ENCODE peak calls at places on chromosome 14, in six cellular contexts. K is mammary epithelial cell, S is cardiac muscle cell, C is AML-193, I is psoas muscle, Q is T-helper 22 cell. M is an unnamed sample.

GRCh38 chr14:61841145-61841544 is 78.9 kb downstream of the SNAPC1 start:
- DNase-seq in K (no peak), S (peak; percentile 51), C (no peak), I (no peak), Q (no peak), M (no peak)

GRCh38 chr14:76868453-76869170 is 42.4 kb downstream of the LRRC74A start:
- DNase-seq in K (no peak), S (no peak), C (no peak), I (no peak), Q (no peak), M (no peak)

GRCh38 chr14:89635615-89636014 is 218.6 kb upstream of the FOXN3 start:
- DNase-seq in K (no peak), S (no peak), C (no peak), I (no peak), Q (no peak), M (no peak)

GRCh38 chr14:84591827-84592540 is 938.0 kb upstream of the FLRT2 start:
- DNase-seq in K (no peak), S (no peak), C (no peak), I (no peak), Q (no peak), M (no peak)

GRCh38 chr14:74161526-74162158 is 76.9 kb downstream of the LIN52 start:
- DNase-seq in K (no peak), S (no peak), C (no peak), I (no peak), Q (no peak), M (no peak)

GRCh38 chr14:65565948-65566347 is 153.4 kb downstream of the FUT8 start:
- DNase-seq in K (no peak), S (peak; percentile 32), C (no peak), I (no peak), Q (no peak), M (no peak)

GRCh38 chr14:53217283-53217994 is 64.3 kb upstream of the DDHD1 start:
- DNase-seq in K (peak; percentile 60), S (peak; percentile 74), C (peak; percentile 56), I (peak; percentile 75), Q (peak; percentile 49), M (peak; percentile 58)

GRCh38 chr14:59619071-59619470 is 42.5 kb upstream of the CCDC175 start:
- DNase-seq in K (no peak), S (no peak), C (no peak), I (no peak), Q (no peak), M (no peak)

GRCh38 chr14:103123634-103124500 is 606 bp downstream of the TNFAIP2 start:
- DNase-seq in K (no peak), S (peak; percentile 52), C (peak; percentile 39), I (peak; percentile 72), Q (no peak), M (no peak)

GRCh38 chr14:38207830-38208815 is at the start of gene SSTR1:
- DNase-seq in K (no peak), S (peak; percentile 16), C (no peak), I (peak; percentile 8), Q (no peak), M (no peak)

GRCh38 chr14:69091695-69092094 is 61.2 kb downstream of the DCAF5 start:
- DNase-seq in K (no peak), S (no peak), C (no peak), I (no peak), Q (no peak), M (no peak)